ENCODE peak calls at places on chromosomes 4 and X, in eight cellular contexts. One of them, this sample, is unnamed.

GRCh38 chr4:136458326-136458725 is 1074.0 kb downstream of the PCDH18 start:
- DNase-seq in HTR-8/SVneo: no peak
- DNase-seq in T-cell: no peak
- DNase-seq in fibroblast of pulmonary artery: no peak
- DNase-seq in GM12865: no peak
- DNase-seq in stimulated activated CD8-positive, alpha-beta memory T cell treated with anti-CD3 and anti-CD28 coated beads, Interleukin-4, amount 100 ng/mL, for 1 hour: no peak
- DNase-seq in posterior vena cava: no peak
- DNase-seq in AG09319: no peak
- DNase-seq in this sample: no peak

GRCh38 chr4:107094332-107094731 is 58.2 kb upstream of the DKK2 start:
- DNase-seq in HTR-8/SVneo: peak; percentile 0
- DNase-seq in T-cell: no peak
- DNase-seq in fibroblast of pulmonary artery: peak; percentile 52
- DNase-seq in GM12865: peak; percentile 36
- DNase-seq in stimulated activated CD8-positive, alpha-beta memory T cell treated with anti-CD3 and anti-CD28 coated beads, Interleukin-4, amount 100 ng/mL, for 1 hour: no peak
- DNase-seq in posterior vena cava: no peak
- DNase-seq in AG09319: peak; percentile 5
- DNase-seq in this sample: peak; percentile 90

GRCh38 chr4:147102596-147102995 is 156.9 kb upstream of the TTC29 start:
- DNase-seq in HTR-8/SVneo: no peak
- DNase-seq in T-cell: no peak
- DNase-seq in fibroblast of pulmonary artery: no peak
- DNase-seq in GM12865: no peak
- DNase-seq in stimulated activated CD8-positive, alpha-beta memory T cell treated with anti-CD3 and anti-CD28 coated beads, Interleukin-4, amount 100 ng/mL, for 1 hour: no peak
- DNase-seq in posterior vena cava: no peak
- DNase-seq in AG09319: no peak
- DNase-seq in this sample: no peak

GRCh38 chr4:22607382-22607781 is 85.4 kb upstream of the GBA3 start:
- DNase-seq in HTR-8/SVneo: peak; percentile 50
- DNase-seq in T-cell: peak; percentile 54
- DNase-seq in fibroblast of pulmonary artery: peak; percentile 47
- DNase-seq in GM12865: peak; percentile 70
- DNase-seq in stimulated activated CD8-positive, alpha-beta memory T cell treated with anti-CD3 and anti-CD28 coated beads, Interleukin-4, amount 100 ng/mL, for 1 hour: no peak
- DNase-seq in posterior vena cava: no peak
- DNase-seq in AG09319: peak; percentile 12
- DNase-seq in this sample: peak; percentile 30

GRCh38 chr4:103400405-103400804 is 202.3 kb upstream of the CENPE start:
- DNase-seq in HTR-8/SVneo: no peak
- DNase-seq in T-cell: no peak
- DNase-seq in fibroblast of pulmonary artery: peak; percentile 48
- DNase-seq in GM12865: peak; percentile 15
- DNase-seq in stimulated activated CD8-positive, alpha-beta memory T cell treated with anti-CD3 and anti-CD28 coated beads, Interleukin-4, amount 100 ng/mL, for 1 hour: no peak
- DNase-seq in posterior vena cava: no peak
- DNase-seq in AG09319: no peak
- DNase-seq in this sample: no peak

GRCh38 chr4:150436598-150437370 is 145.2 kb upstream of the MAB21L2 start:
- DNase-seq in HTR-8/SVneo: no peak
- DNase-seq in T-cell: no peak
- DNase-seq in fibroblast of pulmonary artery: no peak
- DNase-seq in GM12865: no peak
- DNase-seq in stimulated activated CD8-positive, alpha-beta memory T cell treated with anti-CD3 and anti-CD28 coated beads, Interleukin-4, amount 100 ng/mL, for 1 hour: no peak
- DNase-seq in posterior vena cava: no peak
- DNase-seq in AG09319: no peak
- DNase-seq in this sample: no peak

GRCh38 chrX:56564182-56564885 is 907 bp downstream of the UBQLN2 start:
- DNase-seq in HTR-8/SVneo: no peak
- DNase-seq in T-cell: no peak
- DNase-seq in fibroblast of pulmonary artery: peak; percentile 18
- DNase-seq in GM12865: peak; percentile 34
- DNase-seq in stimulated activated CD8-positive, alpha-beta memory T cell treated with anti-CD3 and anti-CD28 coated beads, Interleukin-4, amount 100 ng/mL, for 1 hour: no peak
- DNase-seq in posterior vena cava: peak; percentile 69
- DNase-seq in AG09319: no peak
- DNase-seq in this sample: peak; percentile 22

GRCh38 chr4:109077486-109077885 is 225.0 kb downstream of the COL25A1 start:
- DNase-seq in HTR-8/SVneo: no peak
- DNase-seq in T-cell: no peak
- DNase-seq in fibroblast of pulmonary artery: no peak
- DNase-seq in GM12865: no peak
- DNase-seq in stimulated activated CD8-positive, alpha-beta memory T cell treated with anti-CD3 and anti-CD28 coated beads, Interleukin-4, amount 100 ng/mL, for 1 hour: no peak
- DNase-seq in posterior vena cava: no peak
- DNase-seq in AG09319: no peak
- DNase-seq in this sample: no peak

GRCh38 chrX:53374222-53374820 is 48.1 kb downstream of the SMC1A start:
- DNase-seq in HTR-8/SVneo: no peak
- DNase-seq in T-cell: no peak
- DNase-seq in fibroblast of pulmonary artery: peak; percentile 4
- DNase-seq in GM12865: no peak
- DNase-seq in stimulated activated CD8-positive, alpha-beta memory T cell treated with anti-CD3 and anti-CD28 coated beads, Interleukin-4, amount 100 ng/mL, for 1 hour: no peak
- DNase-seq in posterior vena cava: no peak
- DNase-seq in AG09319: no peak
- DNase-seq in this sample: no peak

GRCh38 chr4:158121203-158121586 is 51.6 kb downstream of the GASK1B start:
- DNase-seq in HTR-8/SVneo: peak; percentile 38
- DNase-seq in T-cell: no peak
- DNase-seq in fibroblast of pulmonary artery: peak; percentile 99
- DNase-seq in GM12865: no peak
- DNase-seq in stimulated activated CD8-positive, alpha-beta memory T cell treated with anti-CD3 and anti-CD28 coated beads, Interleukin-4, amount 100 ng/mL, for 1 hour: no peak
- DNase-seq in posterior vena cava: no peak
- DNase-seq in AG09319: peak; percentile 77
- DNase-seq in this sample: no peak

GRCh38 chr4:145179201-145179860 is 1.1 kb downstream of the OTUD4 start:
- DNase-seq in HTR-8/SVneo: peak; percentile 50
- DNase-seq in T-cell: peak; percentile 59
- DNase-seq in fibroblast of pulmonary artery: peak; percentile 59
- DNase-seq in GM12865: peak; percentile 94
- DNase-seq in stimulated activated CD8-positive, alpha-beta memory T cell treated with anti-CD3 and anti-CD28 coated beads, Interleukin-4, amount 100 ng/mL, for 1 hour: peak; percentile 44
- DNase-seq in posterior vena cava: peak; percentile 93
- DNase-seq in AG09319: no peak
- DNase-seq in this sample: peak; percentile 88

GRCh38 chrX:136899206-136899605 is 18.7 kb upstream of the RBMX start:
- DNase-seq in HTR-8/SVneo: no peak
- DNase-seq in T-cell: no peak
- DNase-seq in fibroblast of pulmonary artery: peak; percentile 60
- DNase-seq in GM12865: no peak
- DNase-seq in stimulated activated CD8-positive, alpha-beta memory T cell treated with anti-CD3 and anti-CD28 coated beads, Interleukin-4, amount 100 ng/mL, for 1 hour: no peak
- DNase-seq in posterior vena cava: no peak
- DNase-seq in AG09319: no peak
- DNase-seq in this sample: no peak

GRCh38 chrX:124211312-124211942 is 121.0 kb upstream of the TEX13D start:
- DNase-seq in HTR-8/SVneo: no peak
- DNase-seq in T-cell: no peak
- DNase-seq in fibroblast of pulmonary artery: peak; percentile 20
- DNase-seq in GM12865: peak; percentile 55
- DNase-seq in stimulated activated CD8-positive, alpha-beta memory T cell treated with anti-CD3 and anti-CD28 coated beads, Interleukin-4, amount 100 ng/mL, for 1 hour: no peak
- DNase-seq in posterior vena cava: no peak
- DNase-seq in AG09319: no peak
- DNase-seq in this sample: peak; percentile 48

GRCh38 chr4:2788101-2788500 is 4.8 kb upstream of the SH3BP2 start:
- DNase-seq in HTR-8/SVneo: no peak
- DNase-seq in T-cell: no peak
- DNase-seq in fibroblast of pulmonary artery: no peak
- DNase-seq in GM12865: no peak
- DNase-seq in stimulated activated CD8-positive, alpha-beta memory T cell treated with anti-CD3 and anti-CD28 coated beads, Interleukin-4, amount 100 ng/mL, for 1 hour: no peak
- DNase-seq in posterior vena cava: peak; percentile 62
- DNase-seq in AG09319: no peak
- DNase-seq in this sample: no peak

GRCh38 chr4:15004701-15005301 is 2.5 kb downstream of the CPEB2 start:
- DNase-seq in HTR-8/SVneo: peak; percentile 18
- DNase-seq in T-cell: peak; percentile 1
- DNase-seq in fibroblast of pulmonary artery: peak; percentile 75
- DNase-seq in GM12865: peak; percentile 76
- DNase-seq in stimulated activated CD8-positive, alpha-beta memory T cell treated with anti-CD3 and anti-CD28 coated beads, Interleukin-4, amount 100 ng/mL, for 1 hour: no peak
- DNase-seq in posterior vena cava: peak; percentile 94
- DNase-seq in AG09319: peak; percentile 60
- DNase-seq in this sample: peak; percentile 60

GRCh38 chr4:1295405-1296055 is 5.8 kb downstream of the MAEA start:
- DNase-seq in HTR-8/SVneo: no peak
- DNase-seq in T-cell: no peak
- DNase-seq in fibroblast of pulmonary artery: no peak
- DNase-seq in GM12865: no peak
- DNase-seq in stimulated activated CD8-positive, alpha-beta memory T cell treated with anti-CD3 and anti-CD28 coated beads, Interleukin-4, amount 100 ng/mL, for 1 hour: no peak
- DNase-seq in posterior vena cava: peak; percentile 68
- DNase-seq in AG09319: no peak
- DNase-seq in this sample: no peak

GRCh38 chr4:62709618-62710252 is 1509.6 kb downstream of the ADGRL3 start:
- DNase-seq in HTR-8/SVneo: peak; percentile 2
- DNase-seq in T-cell: no peak
- DNase-seq in fibroblast of pulmonary artery: peak; percentile 52
- DNase-seq in GM12865: peak; percentile 1
- DNase-seq in stimulated activated CD8-positive, alpha-beta memory T cell treated with anti-CD3 and anti-CD28 coated beads, Interleukin-4, amount 100 ng/mL, for 1 hour: no peak
- DNase-seq in posterior vena cava: no peak
- DNase-seq in AG09319: no peak
- DNase-seq in this sample: peak; percentile 60

GRCh38 chr4:118270492-118270891 is 82.3 kb downstream of the PRSS12 start:
- DNase-seq in HTR-8/SVneo: peak; percentile 12
- DNase-seq in T-cell: no peak
- DNase-seq in fibroblast of pulmonary artery: peak; percentile 76
- DNase-seq in GM12865: peak; percentile 62
- DNase-seq in stimulated activated CD8-positive, alpha-beta memory T cell treated with anti-CD3 and anti-CD28 coated beads, Interleukin-4, amount 100 ng/mL, for 1 hour: no peak
- DNase-seq in posterior vena cava: no peak
- DNase-seq in AG09319: no peak
- DNase-seq in this sample: peak; percentile 63

GRCh38 chr4:176548571-176548970 is 228.8 kb downstream of the SPCS3 start:
- DNase-seq in HTR-8/SVneo: peak; percentile 29
- DNase-seq in T-cell: no peak
- DNase-seq in fibroblast of pulmonary artery: no peak
- DNase-seq in GM12865: no peak
- DNase-seq in stimulated activated CD8-positive, alpha-beta memory T cell treated with anti-CD3 and anti-CD28 coated beads, Interleukin-4, amount 100 ng/mL, for 1 hour: no peak
- DNase-seq in posterior vena cava: no peak
- DNase-seq in AG09319: peak; percentile 11
- DNase-seq in this sample: no peak

GRCh38 chrX:45129055-45129454 is 71.6 kb downstream of the DIPK2B start:
- DNase-seq in HTR-8/SVneo: no peak
- DNase-seq in T-cell: no peak
- DNase-seq in fibroblast of pulmonary artery: no peak
- DNase-seq in GM12865: no peak
- DNase-seq in stimulated activated CD8-positive, alpha-beta memory T cell treated with anti-CD3 and anti-CD28 coated beads, Interleukin-4, amount 100 ng/mL, for 1 hour: no peak
- DNase-seq in posterior vena cava: no peak
- DNase-seq in AG09319: no peak
- DNase-seq in this sample: no peak

GRCh38 chr4:54378461-54378860 is 149.4 kb downstream of the PDGFRA start:
- DNase-seq in HTR-8/SVneo: no peak
- DNase-seq in T-cell: no peak
- DNase-seq in fibroblast of pulmonary artery: no peak
- DNase-seq in GM12865: no peak
- DNase-seq in stimulated activated CD8-positive, alpha-beta memory T cell treated with anti-CD3 and anti-CD28 coated beads, Interleukin-4, amount 100 ng/mL, for 1 hour: no peak
- DNase-seq in posterior vena cava: no peak
- DNase-seq in AG09319: no peak
- DNase-seq in this sample: no peak

GRCh38 chr4:82842593-82842992 is 44.0 kb upstream of the SCD5 start:
- DNase-seq in HTR-8/SVneo: peak; percentile 3
- DNase-seq in T-cell: no peak
- DNase-seq in fibroblast of pulmonary artery: peak; percentile 45
- DNase-seq in GM12865: no peak
- DNase-seq in stimulated activated CD8-positive, alpha-beta memory T cell treated with anti-CD3 and anti-CD28 coated beads, Interleukin-4, amount 100 ng/mL, for 1 hour: no peak
- DNase-seq in posterior vena cava: no peak
- DNase-seq in AG09319: no peak
- DNase-seq in this sample: no peak

GRCh38 chr4:23819041-23819511 is 70.8 kb downstream of the PPARGC1A start:
- DNase-seq in HTR-8/SVneo: no peak
- DNase-seq in T-cell: no peak
- DNase-seq in fibroblast of pulmonary artery: peak; percentile 11
- DNase-seq in GM12865: no peak
- DNase-seq in stimulated activated CD8-positive, alpha-beta memory T cell treated with anti-CD3 and anti-CD28 coated beads, Interleukin-4, amount 100 ng/mL, for 1 hour: no peak
- DNase-seq in posterior vena cava: no peak
- DNase-seq in AG09319: no peak
- DNase-seq in this sample: no peak

GRCh38 chrX:13761606-13762005 is 27.1 kb downstream of the OFD1 start:
- DNase-seq in HTR-8/SVneo: no peak
- DNase-seq in T-cell: no peak
- DNase-seq in fibroblast of pulmonary artery: peak; percentile 16
- DNase-seq in GM12865: peak; percentile 78
- DNase-seq in stimulated activated CD8-positive, alpha-beta memory T cell treated with anti-CD3 and anti-CD28 coated beads, Interleukin-4, amount 100 ng/mL, for 1 hour: no peak
- DNase-seq in posterior vena cava: no peak
- DNase-seq in AG09319: peak; percentile 5
- DNase-seq in this sample: no peak

GRCh38 chr4:26782168-26782829 is 78.3 kb upstream of the STIM2 start:
- DNase-seq in HTR-8/SVneo: no peak
- DNase-seq in T-cell: no peak
- DNase-seq in fibroblast of pulmonary artery: peak; percentile 18
- DNase-seq in GM12865: no peak
- DNase-seq in stimulated activated CD8-positive, alpha-beta memory T cell treated with anti-CD3 and anti-CD28 coated beads, Interleukin-4, amount 100 ng/mL, for 1 hour: no peak
- DNase-seq in posterior vena cava: no peak
- DNase-seq in AG09319: peak; percentile 19
- DNase-seq in this sample: no peak

GRCh38 chr4:84496356-84497219 is 2.5 kb downstream of the NKX6-1 start:
- DNase-seq in HTR-8/SVneo: no peak
- DNase-seq in T-cell: no peak
- DNase-seq in fibroblast of pulmonary artery: peak; percentile 23
- DNase-seq in GM12865: no peak
- DNase-seq in stimulated activated CD8-positive, alpha-beta memory T cell treated with anti-CD3 and anti-CD28 coated beads, Interleukin-4, amount 100 ng/mL, for 1 hour: no peak
- DNase-seq in posterior vena cava: peak; percentile 72
- DNase-seq in AG09319: no peak
- DNase-seq in this sample: no peak

GRCh38 chrX:37371578-37371981 is 22.4 kb downstream of the PRRG1 start:
- DNase-seq in HTR-8/SVneo: no peak
- DNase-seq in T-cell: no peak
- DNase-seq in fibroblast of pulmonary artery: no peak
- DNase-seq in GM12865: no peak
- DNase-seq in stimulated activated CD8-positive, alpha-beta memory T cell treated with anti-CD3 and anti-CD28 coated beads, Interleukin-4, amount 100 ng/mL, for 1 hour: no peak
- DNase-seq in posterior vena cava: no peak
- DNase-seq in AG09319: no peak
- DNase-seq in this sample: no peak

GRCh38 chr4:133150643-133151300 is 1.7 kb downstream of the PCDH10 start:
- DNase-seq in HTR-8/SVneo: peak; percentile 10
- DNase-seq in T-cell: no peak
- DNase-seq in fibroblast of pulmonary artery: peak; percentile 39
- DNase-seq in GM12865: no peak
- DNase-seq in stimulated activated CD8-positive, alpha-beta memory T cell treated with anti-CD3 and anti-CD28 coated beads, Interleukin-4, amount 100 ng/mL, for 1 hour: no peak
- DNase-seq in posterior vena cava: peak; percentile 79
- DNase-seq in AG09319: no peak
- DNase-seq in this sample: no peak

GRCh38 chr4:54063737-54064316 is 578 bp downstream of the CHIC2 start:
- DNase-seq in HTR-8/SVneo: no peak
- DNase-seq in T-cell: peak; percentile 26
- DNase-seq in fibroblast of pulmonary artery: no peak
- DNase-seq in GM12865: peak; percentile 50
- DNase-seq in stimulated activated CD8-positive, alpha-beta memory T cell treated with anti-CD3 and anti-CD28 coated beads, Interleukin-4, amount 100 ng/mL, for 1 hour: no peak
- DNase-seq in posterior vena cava: peak; percentile 82
- DNase-seq in AG09319: no peak
- DNase-seq in this sample: peak; percentile 31

GRCh38 chr4:77217526-77217925 is 60.5 kb downstream of the CCNG2 start:
- DNase-seq in HTR-8/SVneo: no peak
- DNase-seq in T-cell: no peak
- DNase-seq in fibroblast of pulmonary artery: no peak
- DNase-seq in GM12865: no peak
- DNase-seq in stimulated activated CD8-positive, alpha-beta memory T cell treated with anti-CD3 and anti-CD28 coated beads, Interleukin-4, amount 100 ng/mL, for 1 hour: no peak
- DNase-seq in posterior vena cava: no peak
- DNase-seq in AG09319: no peak
- DNase-seq in this sample: no peak

GRCh38 chr4:78781086-78781630 is 5.0 kb downstream of the BMP2K start:
- DNase-seq in HTR-8/SVneo: no peak
- DNase-seq in T-cell: no peak
- DNase-seq in fibroblast of pulmonary artery: no peak
- DNase-seq in GM12865: no peak
- DNase-seq in stimulated activated CD8-positive, alpha-beta memory T cell treated with anti-CD3 and anti-CD28 coated beads, Interleukin-4, amount 100 ng/mL, for 1 hour: no peak
- DNase-seq in posterior vena cava: no peak
- DNase-seq in AG09319: no peak
- DNase-seq in this sample: no peak

GRCh38 chrX:120001787-120002186 is 58.2 kb upstream of the NKAP start:
- DNase-seq in HTR-8/SVneo: no peak
- DNase-seq in T-cell: no peak
- DNase-seq in fibroblast of pulmonary artery: no peak
- DNase-seq in GM12865: no peak
- DNase-seq in stimulated activated CD8-positive, alpha-beta memory T cell treated with anti-CD3 and anti-CD28 coated beads, Interleukin-4, amount 100 ng/mL, for 1 hour: no peak
- DNase-seq in posterior vena cava: no peak
- DNase-seq in AG09319: no peak
- DNase-seq in this sample: no peak

GRCh38 chr4:8090312-8090711 is 68.3 kb downstream of the ABLIM2 start:
- DNase-seq in HTR-8/SVneo: no peak
- DNase-seq in T-cell: peak; percentile 8
- DNase-seq in fibroblast of pulmonary artery: peak; percentile 57
- DNase-seq in GM12865: no peak
- DNase-seq in stimulated activated CD8-positive, alpha-beta memory T cell treated with anti-CD3 and anti-CD28 coated beads, Interleukin-4, amount 100 ng/mL, for 1 hour: no peak
- DNase-seq in posterior vena cava: no peak
- DNase-seq in AG09319: no peak
- DNase-seq in this sample: no peak

GRCh38 chrX:20352935-20353336 is 86.2 kb upstream of the RPS6KA3 start:
- DNase-seq in HTR-8/SVneo: no peak
- DNase-seq in T-cell: no peak
- DNase-seq in fibroblast of pulmonary artery: no peak
- DNase-seq in GM12865: peak; percentile 38
- DNase-seq in stimulated activated CD8-positive, alpha-beta memory T cell treated with anti-CD3 and anti-CD28 coated beads, Interleukin-4, amount 100 ng/mL, for 1 hour: no peak
- DNase-seq in posterior vena cava: no peak
- DNase-seq in AG09319: no peak
- DNase-seq in this sample: no peak

This sample was measured in MM.1S.